ENCODE peak calls at places on chromosome 22, in nine cellular contexts. L is IMR-90, S is mucosa of descending colon, F is natural killer cell, G is GM13977, C is lower leg skin, I is RWPE1, D is thoracic aorta, E is ovary. W is an unnamed sample.

GRCh38 chr22:19955241-19956128 is 13.9 kb upstream of the TXNRD2 start:
- DNase-seq in L (no peak), S (peak; percentile 44), F (peak; percentile 35), G (no peak), C (no peak), I (no peak), D (no peak), E (no peak), W (no peak)

GRCh38 chr22:29840498-29840897 is 2.4 kb upstream of the ASCC2 start:
- DNase-seq in L (no peak), S (no peak), F (no peak), G (no peak), C (no peak), I (no peak), D (no peak), E (no peak), W (no peak)

GRCh38 chr22:42648368-42649260 is 578 bp downstream of the CYB5R3 start:
- DNase-seq in L (no peak), S (peak; percentile 89), F (peak; percentile 50), G (peak; percentile 70), C (peak; percentile 92), I (peak; percentile 58), D (no peak), E (peak; percentile 62), W (no peak)

GRCh38 chr22:30265851-30266444 is 703 bp downstream of the OSM start:
- DNase-seq in L (no peak), S (peak; percentile 89), F (peak; percentile 87), G (peak; percentile 91), C (no peak), I (no peak), D (no peak), E (no peak), W (peak; percentile 87)

GRCh38 chr22:44448271-44448780 is 49.7 kb downstream of the RTL6 start:
- DNase-seq in L (peak; percentile 94), S (peak; percentile 69), F (no peak), G (no peak), C (peak; percentile 80), I (peak; percentile 65), D (peak; percentile 46), E (peak; percentile 77), W (no peak)

GRCh38 chr22:45688606-45689080 is 17.0 kb downstream of the ATXN10 start:
- DNase-seq in L (peak; percentile 90), S (no peak), F (no peak), G (no peak), C (no peak), I (peak; percentile 42), D (no peak), E (no peak), W (no peak)

GRCh38 chr22:50532353-50532700 is 2.5 kb upstream of the TYMP start:
- DNase-seq in L (no peak), S (peak; percentile 78), F (no peak), G (no peak), C (no peak), I (no peak), D (no peak), E (no peak), W (no peak)

GRCh38 chr22:42664976-42665831 is 16.0 kb upstream of the CYB5R3 start:
- DNase-seq in L (no peak), S (no peak), F (no peak), G (peak; percentile 59), C (no peak), I (no peak), D (no peak), E (no peak), W (no peak)

GRCh38 chr22:50674606-50675552 is 2.3 kb downstream of the SHANK3 start:
- DNase-seq in L (no peak), S (peak; percentile 80), F (no peak), G (peak; percentile 54), C (no peak), I (peak; percentile 54), D (no peak), E (peak; percentile 37), W (peak; percentile 38)

GRCh38 chr22:19877626-19878339 is 23.1 kb upstream of the GNB1L start:
- DNase-seq in L (peak; percentile 58), S (peak; percentile 48), F (no peak), G (no peak), C (peak; percentile 80), I (no peak), D (no peak), E (no peak), W (no peak)

GRCh38 chr22:43878831-43879550 is 12.8 kb downstream of the PNPLA5 start:
- DNase-seq in L (no peak), S (peak; percentile 21), F (no peak), G (no peak), C (no peak), I (no peak), D (no peak), E (no peak), W (no peak)

GRCh38 chr22:47052236-47053012 is 290.0 kb downstream of the TBC1D22A start:
- DNase-seq in L (no peak), S (no peak), F (no peak), G (no peak), C (no peak), I (no peak), D (no peak), E (no peak), W (no peak)

GRCh38 chr22:46122511-46122971 is 27.8 kb upstream of the PPARA start:
- DNase-seq in L (peak; percentile 46), S (no peak), F (peak; percentile 71), G (peak; percentile 93), C (no peak), I (peak; percentile 58), D (no peak), E (peak; percentile 88), W (peak; percentile 90)

GRCh38 chr22:26045051-26045450 is 124.2 kb upstream of the SEZ6L start:
- DNase-seq in L (no peak), S (no peak), F (no peak), G (no peak), C (no peak), I (no peak), D (no peak), E (no peak), W (no peak)

GRCh38 chr22:30307026-30307574 is 17.8 kb upstream of the CASTOR1 start:
- DNase-seq in L (no peak), S (no peak), F (no peak), G (no peak), C (no peak), I (no peak), D (no peak), E (no peak), W (no peak)

GRCh38 chr22:43811777-43812148 is 342 bp downstream of the EFCAB6 start:
- DNase-seq in L (peak; percentile 61), S (no peak), F (no peak), G (no peak), C (no peak), I (peak; percentile 16), D (no peak), E (peak; percentile 37), W (no peak)

GRCh38 chr22:42682113-42682851 is 33.1 kb upstream of the CYB5R3 start:
- DNase-seq in L (no peak), S (no peak), F (no peak), G (no peak), C (no peak), I (no peak), D (no peak), E (no peak), W (no peak)

GRCh38 chr22:17475318-17476212 is 87.7 kb upstream of the SLC25A18 start:
- DNase-seq in L (no peak), S (no peak), F (no peak), G (no peak), C (peak; percentile 42), I (no peak), D (no peak), E (no peak), W (no peak)

GRCh38 chr22:48576333-48577013 is 1251.2 kb downstream of the BRD1 start:
- DNase-seq in L (no peak), S (peak; percentile 39), F (no peak), G (no peak), C (no peak), I (no peak), D (no peak), E (peak; percentile 59), W (no peak)
- TF ChIP-seq CTCF in L (no peak), S (no peak), F (no peak), G (no peak), C (no peak), I (no peak), D (peak; percentile 51), E (peak; percentile 46), W (no peak)

GRCh38 chr22:35726398-35726797 is 8.7 kb downstream of the APOL5 start:
- DNase-seq in L (no peak), S (no peak), F (no peak), G (no peak), C (no peak), I (no peak), D (no peak), E (no peak), W (no peak)

GRCh38 chr22:35726933-35727332 is 9.3 kb downstream of the APOL5 start:
- DNase-seq in L (no peak), S (no peak), F (no peak), G (no peak), C (no peak), I (no peak), D (no peak), E (no peak), W (no peak)

GRCh38 chr22:35729309-35729698 is 11.6 kb downstream of the APOL5 start:
- DNase-seq in L (no peak), S (no peak), F (no peak), G (no peak), C (no peak), I (no peak), D (no peak), E (no peak), W (no peak)

GRCh38 chr22:35728639-35729308 is 11.1 kb downstream of the APOL5 start:
- DNase-seq in L (no peak), S (peak; percentile 87), F (no peak), G (no peak), C (no peak), I (no peak), D (no peak), E (no peak), W (no peak)

DNA sequence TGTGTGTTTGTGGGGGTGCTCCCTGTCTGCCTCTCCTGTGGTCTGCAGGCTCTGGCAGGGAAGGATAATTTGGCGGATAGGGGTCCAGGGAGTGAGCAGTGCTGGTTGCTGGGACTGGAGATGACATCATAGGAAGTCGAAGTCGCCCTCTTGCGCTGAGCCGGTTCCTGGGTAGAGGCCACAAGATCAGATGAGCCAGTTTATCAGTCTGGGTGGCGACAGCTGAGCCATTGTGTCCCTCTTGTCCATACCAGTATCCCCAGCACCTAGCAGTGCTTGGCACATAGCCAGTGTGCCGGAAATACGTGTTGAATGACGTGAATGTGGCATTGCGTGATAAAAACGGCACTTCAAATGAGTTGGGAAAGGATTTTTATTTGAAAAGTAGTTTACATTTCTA is 9.8 kb downstream of the APOL5 start:
- DNase-seq in L (peak; percentile 50), S (no peak), F (no peak), G (no peak), C (no peak), I (no peak), D (no peak), E (no peak), W (no peak)
- TF ChIP-seq CTCF in L (no peak), S (no peak), F (no peak), G (no peak), C (no peak), I (no peak), D (no peak), E (no peak), W (no peak)

GRCh38 chr22:24507742-24508141 is 12.6 kb downstream of the UPB1 start:
- DNase-seq in L (no peak), S (no peak), F (no peak), G (no peak), C (no peak), I (no peak), D (no peak), E (no peak), W (no peak)
- TF ChIP-seq CTCF in L (no peak), S (no peak), F (no peak), G (peak; percentile 18), C (no peak), I (no peak), D (no peak), E (no peak), W (no peak)

GRCh38 chr22:22394589-22394988 is 114.0 kb downstream of the ZNF280B start:
- DNase-seq in L (no peak), S (no peak), F (no peak), G (no peak), C (peak; percentile 36), I (no peak), D (no peak), E (no peak), W (peak; percentile 4)
- TF ChIP-seq CTCF in L (no peak), S (no peak), F (no peak), G (no peak), C (no peak), I (no peak), D (no peak), E (no peak), W (no peak)

W was measured in GM10248.